ENCODE peak calls at places on chromosomes 4 and X, in ten cellular contexts. One of them, this sample, is unnamed.

GRCh38 chr4:145937990-145938611 is 522 bp downstream of the ZNF827 start:
- DNase-seq in fibroblast of lung: peak
- DNase-seq in HFF-Myc: no peak
- DNase-seq in choroid plexus epithelial cell: peak
- DNase-seq in ascending aorta: no peak
- DNase-seq in RWPE2: no peak
- DNase-seq in coronary artery: no peak
- DNase-seq in bronchial epithelial cell: peak
- DNase-seq in AG04449: no peak
- DNase-seq in AG09309: no peak
- DNase-seq in this sample: no peak

GRCh38 chr4:15400911-15401671 is 26.7 kb upstream of the C1QTNF7 start:
- DNase-seq in RWPE2: peak
- DNase-seq in AG09309: peak
- DNase-seq in ascending aorta: peak
- DNase-seq in fibroblast of lung: peak
- DNase-seq in choroid plexus epithelial cell: peak
- DNase-seq in bronchial epithelial cell: peak
- DNase-seq in coronary artery: peak
- DNase-seq in AG04449: peak
- DNase-seq in HFF-Myc: peak
- DNase-seq in this sample: peak

GRCh38 chrX:37787353-37787869 is 7.6 kb downstream of the CYBB start:
- DNase-seq in AG04449: no peak
- DNase-seq in bronchial epithelial cell: no peak
- DNase-seq in coronary artery: no peak
- DNase-seq in choroid plexus epithelial cell: no peak
- DNase-seq in RWPE2: no peak
- DNase-seq in AG09309: no peak
- DNase-seq in ascending aorta: no peak
- DNase-seq in HFF-Myc: no peak
- DNase-seq in fibroblast of lung: no peak
- DNase-seq in this sample: no peak

GRCh38 chr4:124955476-124955875 is 242.9 kb upstream of the ANKRD50 start:
- DNase-seq in ascending aorta: no peak
- DNase-seq in AG04449: no peak
- DNase-seq in fibroblast of lung: no peak
- DNase-seq in coronary artery: no peak
- DNase-seq in AG09309: no peak
- DNase-seq in bronchial epithelial cell: no peak
- DNase-seq in RWPE2: no peak
- DNase-seq in choroid plexus epithelial cell: no peak
- DNase-seq in HFF-Myc: no peak
- DNase-seq in this sample: no peak

GRCh38 chrX:114165537-114165936 is 418.3 kb upstream of the HTR2C start:
- DNase-seq in AG04449: no peak
- DNase-seq in AG09309: no peak
- DNase-seq in choroid plexus epithelial cell: no peak
- DNase-seq in fibroblast of lung: no peak
- DNase-seq in coronary artery: no peak
- DNase-seq in RWPE2: no peak
- DNase-seq in bronchial epithelial cell: no peak
- DNase-seq in ascending aorta: no peak
- DNase-seq in HFF-Myc: no peak
- DNase-seq in this sample: no peak

GRCh38 chr4:138981930-138982390 is 33.6 kb upstream of the NOCT start:
- DNase-seq in HFF-Myc: no peak
- DNase-seq in AG09309: peak
- DNase-seq in ascending aorta: no peak
- DNase-seq in RWPE2: no peak
- DNase-seq in fibroblast of lung: peak
- DNase-seq in coronary artery: no peak
- DNase-seq in choroid plexus epithelial cell: peak
- DNase-seq in bronchial epithelial cell: peak
- DNase-seq in AG04449: no peak
- DNase-seq in this sample: peak

GRCh38 chrX:40012039-40012799 is 85.5 kb downstream of the BCOR start:
- DNase-seq in fibroblast of lung: peak
- DNase-seq in coronary artery: no peak
- DNase-seq in choroid plexus epithelial cell: peak
- DNase-seq in HFF-Myc: no peak
- DNase-seq in RWPE2: no peak
- DNase-seq in bronchial epithelial cell: peak
- DNase-seq in ascending aorta: peak
- DNase-seq in AG04449: no peak
- DNase-seq in AG09309: no peak
- DNase-seq in this sample: peak

GRCh38 chrX:133151320-133151719 is 54.4 kb upstream of the USP26 start:
- DNase-seq in AG09309: no peak
- DNase-seq in fibroblast of lung: no peak
- DNase-seq in bronchial epithelial cell: peak
- DNase-seq in ascending aorta: no peak
- DNase-seq in choroid plexus epithelial cell: no peak
- DNase-seq in AG04449: peak
- DNase-seq in coronary artery: no peak
- DNase-seq in HFF-Myc: no peak
- DNase-seq in RWPE2: no peak
- DNase-seq in this sample: no peak

GRCh38 chr4:124980276-124980752 is 267.8 kb upstream of the ANKRD50 start:
- DNase-seq in choroid plexus epithelial cell: peak
- DNase-seq in bronchial epithelial cell: peak
- DNase-seq in AG04449: peak
- DNase-seq in RWPE2: no peak
- DNase-seq in fibroblast of lung: peak
- DNase-seq in AG09309: no peak
- DNase-seq in HFF-Myc: no peak
- DNase-seq in ascending aorta: no peak
- DNase-seq in coronary artery: no peak
- DNase-seq in this sample: peak

GRCh38 chr4:53321988-53322289 is 43.9 kb downstream of the SCFD2 start:
- DNase-seq in RWPE2: no peak
- DNase-seq in AG09309: no peak
- DNase-seq in HFF-Myc: no peak
- DNase-seq in bronchial epithelial cell: no peak
- DNase-seq in AG04449: no peak
- DNase-seq in fibroblast of lung: no peak
- DNase-seq in coronary artery: no peak
- DNase-seq in choroid plexus epithelial cell: no peak
- DNase-seq in ascending aorta: no peak
- DNase-seq in this sample: no peak

DNA sequence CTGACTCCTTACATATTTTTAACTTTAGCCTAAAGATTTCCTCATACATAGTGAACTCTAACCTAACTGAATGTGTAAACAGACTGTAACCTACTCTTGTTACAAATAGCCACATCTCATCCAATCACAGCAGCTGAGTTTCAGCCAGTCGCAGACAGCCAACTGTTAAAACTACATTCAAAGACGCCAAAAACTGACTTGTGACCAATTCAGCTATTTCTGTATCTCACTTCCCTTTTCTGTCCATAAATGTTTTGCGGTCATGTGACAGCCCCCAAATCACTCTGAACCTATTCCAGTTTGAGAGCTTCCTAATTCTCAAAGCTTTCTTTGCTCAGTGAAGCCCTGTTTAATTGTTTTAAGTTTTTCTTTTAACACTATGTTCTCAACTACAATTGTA is 2731.9 kb downstream of the ARAP2 start:
- DNase-seq in ascending aorta: no peak
- DNase-seq in choroid plexus epithelial cell: no peak
- DNase-seq in RWPE2: no peak
- DNase-seq in bronchial epithelial cell: no peak
- DNase-seq in AG04449: no peak
- DNase-seq in fibroblast of lung: peak
- DNase-seq in AG09309: no peak
- DNase-seq in coronary artery: no peak
- DNase-seq in HFF-Myc: no peak
- DNase-seq in this sample: no peak
- H3K4me3 ChIP-seq in ascending aorta: no peak
- H3K4me3 ChIP-seq in choroid plexus epithelial cell: no peak
- H3K4me3 ChIP-seq in RWPE2: no peak
- H3K4me3 ChIP-seq in bronchial epithelial cell: no peak
- H3K4me3 ChIP-seq in AG04449: no peak
- H3K4me3 ChIP-seq in fibroblast of lung: no peak
- H3K4me3 ChIP-seq in AG09309: no peak
- H3K4me3 ChIP-seq in coronary artery: no peak
- H3K4me3 ChIP-seq in HFF-Myc: no peak
- H3K4me3 ChIP-seq in this sample: no peak

DNA sequence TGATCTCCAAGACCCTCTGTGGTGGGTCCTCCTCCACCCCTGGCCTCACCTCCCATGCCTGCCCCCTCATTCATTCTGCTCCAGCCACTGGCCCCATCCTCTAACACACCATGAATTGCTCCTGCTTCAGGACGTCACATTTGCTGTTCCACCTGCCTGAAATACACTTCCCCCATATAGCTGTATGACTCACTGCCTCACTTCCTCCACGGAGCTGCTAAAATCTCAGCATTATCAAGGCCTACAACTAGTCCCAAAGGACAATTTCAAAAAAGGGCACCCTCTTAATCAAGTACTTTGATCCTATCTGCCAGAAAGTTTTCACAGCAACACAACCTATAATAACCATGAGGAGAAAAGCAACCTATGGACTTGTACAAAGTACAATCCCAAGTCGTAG is 43.6 kb upstream of the PHOX2B start:
- DNase-seq in RWPE2: no peak
- DNase-seq in AG09309: no peak
- DNase-seq in fibroblast of lung: no peak
- DNase-seq in coronary artery: no peak
- DNase-seq in HFF-Myc: no peak
- DNase-seq in ascending aorta: no peak
- DNase-seq in bronchial epithelial cell: no peak
- DNase-seq in choroid plexus epithelial cell: no peak
- DNase-seq in AG04449: no peak
- DNase-seq in this sample: no peak
- H3K4me3 ChIP-seq in RWPE2: no peak
- H3K4me3 ChIP-seq in AG09309: no peak
- H3K4me3 ChIP-seq in fibroblast of lung: no peak
- H3K4me3 ChIP-seq in coronary artery: no peak
- H3K4me3 ChIP-seq in HFF-Myc: no peak
- H3K4me3 ChIP-seq in ascending aorta: no peak
- H3K4me3 ChIP-seq in bronchial epithelial cell: no peak
- H3K4me3 ChIP-seq in choroid plexus epithelial cell: no peak
- H3K4me3 ChIP-seq in AG04449: no peak
- H3K4me3 ChIP-seq in this sample: no peak

GRCh38 chr4:71392109-71392508 is 53.3 kb downstream of the SLC4A4 start:
- DNase-seq in AG09309: no peak
- DNase-seq in HFF-Myc: no peak
- DNase-seq in coronary artery: no peak
- DNase-seq in RWPE2: no peak
- DNase-seq in fibroblast of lung: no peak
- DNase-seq in bronchial epithelial cell: no peak
- DNase-seq in ascending aorta: no peak
- DNase-seq in AG04449: no peak
- DNase-seq in choroid plexus epithelial cell: no peak
- DNase-seq in this sample: no peak
- H3K4me3 ChIP-seq in AG09309: no peak
- H3K4me3 ChIP-seq in HFF-Myc: no peak
- H3K4me3 ChIP-seq in coronary artery: no peak
- H3K4me3 ChIP-seq in RWPE2: no peak
- H3K4me3 ChIP-seq in fibroblast of lung: no peak
- H3K4me3 ChIP-seq in bronchial epithelial cell: no peak
- H3K4me3 ChIP-seq in ascending aorta: no peak
- H3K4me3 ChIP-seq in AG04449: no peak
- H3K4me3 ChIP-seq in choroid plexus epithelial cell: no peak
- H3K4me3 ChIP-seq in this sample: no peak

GRCh38 chr4:38318737-38319455 is 345.1 kb upstream of the KLF3 start:
- DNase-seq in RWPE2: peak
- DNase-seq in fibroblast of lung: peak
- DNase-seq in ascending aorta: peak
- DNase-seq in bronchial epithelial cell: peak
- DNase-seq in choroid plexus epithelial cell: peak
- DNase-seq in coronary artery: peak
- DNase-seq in AG09309: peak
- DNase-seq in HFF-Myc: peak
- DNase-seq in AG04449: peak
- DNase-seq in this sample: peak

GRCh38 chr4:38317238-38317637 is 346.8 kb upstream of the KLF3 start:
- DNase-seq in bronchial epithelial cell: no peak
- DNase-seq in AG09309: no peak
- DNase-seq in choroid plexus epithelial cell: no peak
- DNase-seq in coronary artery: no peak
- DNase-seq in fibroblast of lung: no peak
- DNase-seq in AG04449: no peak
- DNase-seq in RWPE2: no peak
- DNase-seq in ascending aorta: no peak
- DNase-seq in HFF-Myc: no peak
- DNase-seq in this sample: no peak

GRCh38 chr4:38320833-38321232 is 343.2 kb upstream of the KLF3 start:
- DNase-seq in RWPE2: no peak
- DNase-seq in choroid plexus epithelial cell: no peak
- DNase-seq in AG09309: no peak
- DNase-seq in bronchial epithelial cell: no peak
- DNase-seq in HFF-Myc: no peak
- DNase-seq in ascending aorta: no peak
- DNase-seq in coronary artery: no peak
- DNase-seq in fibroblast of lung: no peak
- DNase-seq in AG04449: no peak
- DNase-seq in this sample: no peak

GRCh38 chr4:38320349-38320707 is 343.7 kb upstream of the KLF3 start:
- DNase-seq in AG09309: no peak
- DNase-seq in bronchial epithelial cell: no peak
- DNase-seq in coronary artery: no peak
- DNase-seq in HFF-Myc: no peak
- DNase-seq in AG04449: no peak
- DNase-seq in choroid plexus epithelial cell: no peak
- DNase-seq in RWPE2: no peak
- DNase-seq in ascending aorta: no peak
- DNase-seq in fibroblast of lung: no peak
- DNase-seq in this sample: no peak

DNA sequence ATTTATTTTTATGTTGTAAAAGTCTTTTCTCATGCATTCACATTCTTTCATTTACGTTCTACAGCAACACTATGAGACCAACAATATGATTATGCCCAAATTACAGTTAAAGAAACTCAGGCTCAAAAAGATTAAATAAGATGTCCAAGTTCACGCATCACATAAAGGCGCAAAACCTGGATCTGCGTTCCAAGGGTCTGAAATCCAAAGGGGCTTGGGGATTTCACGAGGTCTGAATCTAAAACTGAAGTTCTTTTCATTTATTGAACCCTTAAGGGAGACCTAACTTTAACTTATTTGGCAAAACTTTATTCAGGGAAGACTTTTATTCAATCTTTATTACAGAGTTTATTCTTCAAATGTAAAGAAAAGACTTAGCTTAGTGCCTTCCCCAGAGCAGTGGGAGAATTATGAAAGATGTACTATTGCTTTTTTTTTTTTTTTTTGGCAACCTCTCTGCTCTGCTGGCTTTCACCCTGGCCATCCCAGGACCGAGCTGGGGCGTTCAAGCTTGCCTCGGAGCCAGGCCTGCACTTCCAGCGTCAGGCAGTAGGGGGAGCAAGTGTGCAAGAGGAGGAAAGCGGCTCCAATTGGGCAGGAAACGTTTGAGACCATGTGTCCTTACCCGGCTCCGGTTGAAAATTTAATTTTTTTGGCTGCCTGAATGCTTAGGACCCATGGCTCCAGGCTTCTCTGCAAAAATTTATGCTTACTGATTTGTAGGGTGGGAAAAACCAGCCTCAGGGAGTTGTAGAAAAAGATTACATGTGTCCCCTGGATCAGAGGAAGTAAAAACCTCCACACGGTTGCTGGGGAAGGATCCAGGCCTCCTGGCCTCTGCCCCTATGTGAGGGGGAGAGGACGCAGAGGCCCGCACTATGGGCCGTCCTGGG is 344.3 kb upstream of the KLF3 start:
- DNase-seq in RWPE2: peak
- DNase-seq in HFF-Myc: peak
- DNase-seq in ascending aorta: peak
- DNase-seq in choroid plexus epithelial cell: peak
- DNase-seq in coronary artery: peak
- DNase-seq in AG09309: peak
- DNase-seq in AG04449: peak
- DNase-seq in bronchial epithelial cell: peak
- DNase-seq in fibroblast of lung: peak
- DNase-seq in this sample: peak
- H3K4me3 ChIP-seq in RWPE2: no peak
- H3K4me3 ChIP-seq in HFF-Myc: no peak
- H3K4me3 ChIP-seq in ascending aorta: peak
- H3K4me3 ChIP-seq in choroid plexus epithelial cell: no peak
- H3K4me3 ChIP-seq in coronary artery: peak
- H3K4me3 ChIP-seq in AG09309: no peak
- H3K4me3 ChIP-seq in AG04449: no peak
- H3K4me3 ChIP-seq in bronchial epithelial cell: no peak
- H3K4me3 ChIP-seq in fibroblast of lung: no peak
- H3K4me3 ChIP-seq in this sample: peak